ENCODE peak calls at places on chromosomes 5 and 9, in four cellular contexts. D is adipocyte, W is cardiac muscle cell, P is hypothalamus. S is an unnamed sample.

GRCh38 chr5:179270581-179271300 is 74.5 kb downstream of the ADAMTS2 start:
- DNase-seq in P (no peak), D (peak), W (no peak), S (peak)

GRCh38 chr5:149088686-149089085 is 25.8 kb upstream of the SH3TC2 start:
- DNase-seq in P (no peak), D (no peak), W (no peak), S (no peak)

GRCh38 chr5:175319199-175319598 is 124.8 kb downstream of the DRD1 start:
- DNase-seq in P (no peak), W (peak), D (no peak), S (no peak)

GRCh38 chr5:56825222-56825824 is 10.0 kb downstream of the MAP3K1 start:
- DNase-seq in P (no peak), W (peak), D (no peak), S (no peak)

GRCh38 chr5:173972844-173973613 is 15.9 kb upstream of the C5orf47 start:
- DNase-seq in P (peak), D (peak), W (peak), S (peak)

GRCh38 chr5:10289353-10289752 is 18.3 kb downstream of the CMBL start:
- DNase-seq in W (no peak), P (peak), D (no peak), S (no peak)

GRCh38 chr5:142680605-142681259 is 5.2 kb downstream of the FGF1 start:
- DNase-seq in D (no peak), W (no peak), P (no peak), S (peak)

GRCh38 chr9:91047993-91048607 is 246.5 kb downstream of the SYK start:
- DNase-seq in D (peak), W (no peak), P (no peak), S (no peak)

GRCh38 chr9:101311759-101312420 is 72.9 kb downstream of the BAAT start:
- DNase-seq in D (peak), W (peak), P (no peak), S (no peak)

GRCh38 chr5:83636141-83636540 is 84.5 kb downstream of the HAPLN1 start:
- DNase-seq in P (no peak), W (no peak), D (peak), S (no peak)

GRCh38 chr5:96256795-96257470 is 176.1 kb downstream of the PCSK1 start:
- DNase-seq in P (no peak), D (peak), W (peak), S (no peak)

GRCh38 chr9:128065907-128066712 is 1.0 kb downstream of the NAIF1 start:
- DNase-seq in D (no peak), P (no peak), W (no peak), S (no peak)

GRCh38 chr5:117769877-117770276 is 1195.3 kb upstream of the SEMA6A start:
- DNase-seq in D (no peak), W (no peak), P (no peak), S (no peak)

GRCh38 chr5:81698806-81699205 is 52.1 kb downstream of the SSBP2 start:
- DNase-seq in D (no peak), W (no peak), P (no peak), S (no peak)

GRCh38 chr5:160390787-160391696 is 8.8 kb downstream of the FAM200C start:
- DNase-seq in D (peak), W (peak), P (no peak), S (no peak)

GRCh38 chr5:116402235-116402634 is 172.4 kb downstream of the SEMA6A start:
- DNase-seq in D (no peak), P (no peak), W (no peak), S (no peak)

GRCh38 chr9:36398745-36399144 is 1.3 kb downstream of the RNF38 start:
- DNase-seq in P (no peak), D (peak), W (no peak), S (no peak)

GRCh38 chr5:76556511-76557221 is 66.5 kb downstream of the F2RL2 start:
- DNase-seq in P (no peak), D (no peak), W (no peak), S (no peak)

GRCh38 chr5:77302653-77303052 is 92.2 kb downstream of the PDE8B start:
- DNase-seq in W (no peak), P (no peak), D (no peak), S (no peak)

GRCh38 chr5:146426853-146427618 is 20.1 kb upstream of the TCERG1 start:
- DNase-seq in D (peak), P (no peak), W (peak), S (no peak)

GRCh38 chr5:173730610-173731302 is 114.3 kb upstream of the BOD1 start:
- DNase-seq in D (no peak), W (no peak), P (no peak), S (no peak)

GRCh38 chr9:17065062-17065461 is 69.8 kb upstream of the CNTLN start:
- DNase-seq in P (no peak), D (no peak), W (no peak), S (no peak)

GRCh38 chr9:93944011-93944410 is 11.1 kb downstream of the BARX1 start:
- DNase-seq in W (no peak), P (no peak), D (no peak), S (no peak)

GRCh38 chr5:8864053-8864452 is 681.8 kb downstream of the SEMA5A start:
- DNase-seq in W (peak), D (no peak), P (no peak), S (no peak)

GRCh38 chr9:36826581-36826980 is 207.5 kb downstream of the PAX5 start:
- DNase-seq in D (no peak), P (no peak), W (no peak), S (peak)

GRCh38 chr5:154412925-154413324 is 32.9 kb upstream of the SAP30L start:
- DNase-seq in W (no peak), D (no peak), P (no peak), S (no peak)

GRCh38 chr5:127442085-127442484 is 75.4 kb upstream of the PRRC1 start:
- DNase-seq in P (no peak), D (peak), W (peak), S (no peak)

GRCh38 chr9:99445377-99445891 is 223.4 kb downstream of the SEC61B start:
- DNase-seq in P (no peak), W (peak), D (peak), S (peak)

GRCh38 chr5:172806897-172807672 is 27.0 kb upstream of the ERGIC1 start:
- DNase-seq in P (no peak), W (peak), D (peak), S (peak)

GRCh38 chr9:69130456-69131441 is 43.3 kb upstream of the TJP2 start:
- DNase-seq in D (peak), W (peak), P (no peak), S (no peak)